ENCODE peak calls at places on chromosomes 16 and 17, in ten cellular contexts. C is germinal center; R is NCI-H1092 treated with DMSO at 0.1 percent for 48 hours; M is mesothelial cell of epicardium; N is NCI-H2081; D is fibroblast of the aortic adventitia; V is astrocyte of the hippocampus; K is stimulated activated CD4-positive, alpha-beta T cell treated with anti-CD3 and anti-CD28 coated beads, Interleukin-4, amount 100 ng/mL, for 24 hours; H is hepatic stellate cell; W is nephron progenitor cell. F is an unnamed sample.

GRCh38 chr16:71626018-71626857 is at the start of gene MARVELD3:
- DNase-seq in R (no peak), H (no peak), V (peak), C (peak), D (no peak), N (peak), M (peak), K (no peak), W (peak), F (peak)

GRCh38 chr16:588639-588888 is 1.3 kb upstream of the RAB40C start:
- DNase-seq in M (no peak), V (peak), D (peak), K (peak), W (peak), C (no peak), R (no peak), H (peak), N (peak), F (no peak)

GRCh38 chr16:57341062-57341440 is 17.5 kb upstream of the CCL22 start:
- DNase-seq in K (no peak), V (no peak), H (no peak), M (no peak), R (no peak), D (no peak), C (no peak), W (no peak), N (no peak), F (no peak)

GRCh38 chr17:79301469-79301868 is 226.8 kb downstream of the ENGASE start:
- DNase-seq in W (no peak), H (no peak), N (no peak), M (no peak), C (no peak), V (no peak), D (no peak), K (no peak), R (no peak), F (no peak)

GRCh38 chr17:78448356-78448993 is 70.0 kb downstream of the PGS1 start:
- DNase-seq in D (no peak), W (no peak), V (no peak), C (no peak), M (no peak), N (no peak), K (no peak), H (no peak), R (no peak), F (no peak)

GRCh38 chr17:77499699-77500435 is 359.1 kb downstream of the SEC14L1 start:
- DNase-seq in V (no peak), C (no peak), N (no peak), K (no peak), D (no peak), H (no peak), W (no peak), M (no peak), R (no peak), F (no peak)

GRCh38 chr16:1145383-1146100 is 7.4 kb upstream of the CACNA1H start:
- DNase-seq in C (no peak), W (peak), D (no peak), K (no peak), V (no peak), R (peak), N (no peak), M (no peak), H (no peak), F (no peak)

GRCh38 chr17:75764711-75765421 is at the start of gene GALK1:
- DNase-seq in V (peak), H (peak), M (peak), C (peak), N (peak), R (peak), D (peak), K (peak), W (peak), F (peak)

GRCh38 chr17:36849871-36850348 is 87.4 kb upstream of the LHX1 start:
- DNase-seq in W (no peak), K (peak), M (no peak), V (peak), R (no peak), N (no peak), C (no peak), H (peak), D (peak), F (no peak)

GRCh38 chr17:53628011-53628410 is 194.7 kb upstream of the KIF2B start:
- DNase-seq in N (no peak), K (no peak), W (no peak), H (no peak), C (no peak), V (peak), R (no peak), M (no peak), D (peak), F (no peak)

GRCh38 chr16:50400312-50400966 is 31.7 kb upstream of the BRD7 start:
- DNase-seq in H (no peak), K (no peak), C (no peak), R (no peak), V (no peak), D (no peak), M (no peak), W (no peak), N (no peak), F (no peak)

GRCh38 chr16:53121043-53121442 is 66.3 kb downstream of the CHD9 start:
- DNase-seq in M (no peak), K (no peak), W (no peak), H (no peak), R (no peak), V (no peak), D (no peak), N (no peak), C (no peak), F (no peak)

GRCh38 chr17:50769884-50770283 is 2.6 kb upstream of the ANKRD40CL start:
- DNase-seq in V (no peak), M (no peak), K (no peak), C (no peak), R (no peak), H (no peak), W (no peak), D (no peak), N (no peak), F (no peak)

GRCh38 chr17:28946239-28946638 is 5.1 kb downstream of the PHF12 start:
- DNase-seq in N (no peak), K (no peak), H (no peak), V (peak), M (no peak), D (peak), W (no peak), C (no peak), R (no peak), F (no peak)

GRCh38 chr16:16025214-16025968 is 76.0 kb downstream of the ABCC1 start:
- DNase-seq in R (no peak), D (peak), W (no peak), V (peak), M (no peak), C (no peak), H (peak), N (peak), K (peak), F (no peak)

GRCh38 chr16:8915722-8916321 is 33.7 kb downstream of the LITAFD start:
- DNase-seq in N (peak), M (no peak), W (no peak), V (no peak), C (no peak), H (no peak), R (no peak), K (no peak), D (no peak), F (no peak)

GRCh38 chr17:82134101-82134500 is 36.1 kb upstream of the FASN start:
- DNase-seq in R (no peak), N (peak), C (no peak), M (no peak), W (no peak), D (no peak), V (no peak), H (no peak), K (no peak), F (no peak)

GRCh38 chr17:265726-266125 is 84.3 kb upstream of the DOC2B start:
- DNase-seq in M (peak), N (no peak), K (peak), W (no peak), R (no peak), C (no peak), V (no peak), D (no peak), H (no peak), F (no peak)

GRCh38 chr16:57863434-57864160 is 61.3 kb upstream of the KIFC3 start:
- DNase-seq in D (peak), N (peak), H (peak), M (peak), R (peak), V (peak), W (peak), C (no peak), K (no peak), F (no peak)

GRCh38 chr16:71775949-71776348 is 32.7 kb downstream of the AP1G1 start:
- DNase-seq in W (no peak), D (no peak), K (no peak), R (no peak), C (peak), N (no peak), V (no peak), H (no peak), M (no peak), F (no peak)

GRCh38 chr16:48366165-48367093 is 18.8 kb downstream of the SIAH1 start:
- DNase-seq in V (peak), C (peak), R (peak), N (peak), M (no peak), H (peak), K (peak), D (peak), W (peak), F (peak)

GRCh38 chr17:73384926-73385325 is 73.1 kb upstream of the CDC42EP4 start:
- DNase-seq in M (no peak), N (no peak), K (no peak), R (no peak), H (no peak), V (no peak), W (no peak), C (no peak), D (no peak), F (no peak)

GRCh38 chr16:2874584-2875362 is 8.2 kb upstream of the FLYWCH2 start:
- DNase-seq in M (peak), V (peak), R (peak), K (peak), C (peak), H (peak), D (peak), W (peak), N (peak), F (peak)

GRCh38 chr17:78127240-78127887 is 1.2 kb downstream of the TMC6 start:
- DNase-seq in H (peak), N (no peak), D (no peak), K (peak), W (peak), R (no peak), M (no peak), C (peak), V (no peak), F (no peak)